ENCODE peak calls at places on chromosomes 6 and 20, in six cellular contexts. C is GM12878, B is WTC11, E is HepG2, P is K562, S is H1. A is an unnamed sample.

GRCh38 chr20:58711266-58712051 is 18.9 kb downstream of the NPEPL1 start:
- DNase-seq in C (no peak), B (no peak), E (no peak), P (no peak), S (peak; percentile 40), A (no peak)

GRCh38 chr6:129981598-129981997 is 36.8 kb upstream of the L3MBTL3 start:
- DNase-seq in C (no peak), B (no peak), E (no peak), P (no peak), S (no peak), A (peak; percentile 12)

GRCh38 chr6:107080036-107080435 is 35.3 kb downstream of the BEND3 start:
- DNase-seq in C (no peak), B (peak; percentile 47), E (peak; percentile 17), P (no peak), S (peak; percentile 66), A (peak; percentile 10)

GRCh38 chr6:43774776-43775583 is 5.0 kb downstream of the VEGFA start:
- DNase-seq in C (no peak), B (peak; percentile 85), E (peak; percentile 62), P (peak; percentile 89), S (peak; percentile 85), A (no peak)

GRCh38 chr20:50481741-50482140 is 28.4 kb upstream of the PTPN1 start:
- DNase-seq in C (no peak), B (no peak), E (no peak), P (no peak), S (no peak), A (no peak)

GRCh38 chr20:10280016-10280908 is 61.6 kb downstream of the SNAP25 start:
- DNase-seq in C (no peak), B (no peak), E (no peak), P (no peak), S (no peak), A (no peak)

GRCh38 chr6:40930555-40930954 is 108.5 kb downstream of the UNC5CL start:
- DNase-seq in C (no peak), B (no peak), E (no peak), P (peak; percentile 28), S (no peak), A (no peak)

GRCh38 chr6:142945446-142946180 is 637 bp upstream of the HIVEP2 start:
- DNase-seq in C (no peak), B (peak; percentile 68), E (no peak), P (peak; percentile 53), S (peak; percentile 75), A (no peak)

GRCh38 chr6:36371231-36371630 is 16.2 kb downstream of the ETV7 start:
- DNase-seq in C (no peak), B (no peak), E (no peak), P (no peak), S (no peak), A (no peak)

GRCh38 chr6:71124340-71124739 is 164.3 kb upstream of the OGFRL1 start:
- DNase-seq in C (no peak), B (no peak), E (no peak), P (no peak), S (no peak), A (no peak)

GRCh38 chr6:68339488-68339887 is 295.6 kb upstream of the ADGRB3 start:
- DNase-seq in C (no peak), B (no peak), E (no peak), P (no peak), S (no peak), A (no peak)

GRCh38 chr6:139940741-139941712 is 566.6 kb upstream of the CITED2 start:
- DNase-seq in C (peak; percentile 17), B (no peak), E (no peak), P (no peak), S (no peak), A (no peak)

GRCh38 chr20:9508696-9509178 is 5.7 kb upstream of the LAMP5 start:
- DNase-seq in C (no peak), B (peak; percentile 48), E (no peak), P (no peak), S (peak; percentile 65), A (no peak)

GRCh38 chr20:14609328-14610221 is 272.2 kb upstream of the FLRT3 start:
- DNase-seq in C (no peak), B (no peak), E (peak; percentile 73), P (no peak), S (no peak), A (no peak)

GRCh38 chr20:5654557-5654956 is 95.6 kb upstream of the SHLD1 start:
- DNase-seq in C (no peak), B (no peak), E (peak; percentile 93), P (no peak), S (no peak), A (no peak)

GRCh38 chr6:139895205-139895793 is 520.9 kb upstream of the CITED2 start:
- DNase-seq in C (no peak), B (no peak), E (no peak), P (no peak), S (no peak), A (no peak)

GRCh38 chr20:62245911-62246280 is 7.6 kb downstream of the OSBPL2 start:
- DNase-seq in C (no peak), B (no peak), E (no peak), P (no peak), S (no peak), A (no peak)

GRCh38 chr6:124470803-124471202 is 491.4 kb upstream of the RNF217 start:
- DNase-seq in C (no peak), B (no peak), E (no peak), P (no peak), S (no peak), A (no peak)

GRCh38 chr6:81995548-81996289 is 243.2 kb upstream of the TENT5A start:
- DNase-seq in C (no peak), B (no peak), E (no peak), P (no peak), S (no peak), A (no peak)

GRCh38 chr6:43575105-43575771 is 600 bp downstream of the XPO5 start:
- DNase-seq in C (no peak), B (peak; percentile 40), E (peak; percentile 40), P (peak; percentile 88), S (no peak), A (no peak)

GRCh38 chr20:2292711-2293110 is 3.1 kb upstream of the TGM3 start:
- DNase-seq in C (no peak), B (no peak), E (no peak), P (no peak), S (no peak), A (no peak)

GRCh38 chr6:151695181-151695580 is 112.3 kb upstream of the ESR1 start:
- DNase-seq in C (no peak), B (no peak), E (no peak), P (no peak), S (no peak), A (no peak)

GRCh38 chr6:60952500-60952899 is 1333.5 kb downstream of the KHDRBS2 start:
- DNase-seq in C (no peak), B (no peak), E (no peak), P (no peak), S (no peak), A (no peak)

GRCh38 chr6:3751730-3752537 is 421 bp upstream of the PXDC1 start:
- DNase-seq in C (no peak), B (peak; percentile 79), E (peak; percentile 87), P (peak; percentile 83), S (peak; percentile 82), A (peak; percentile 24)

GRCh38 chr6:148037496-148037895 is 305.1 kb upstream of the SASH1 start:
- DNase-seq in C (no peak), B (no peak), E (no peak), P (no peak), S (no peak), A (no peak)

GRCh38 chr6:4180653-4181255 is 45.4 kb upstream of the ECI2 start:
- DNase-seq in C (no peak), B (no peak), E (peak; percentile 36), P (peak; percentile 62), S (no peak), A (peak; percentile 67)

GRCh38 chr6:33320315-33321181 is 3.0 kb upstream of the ZBTB22 start:
- DNase-seq in C (no peak), B (no peak), E (no peak), P (no peak), S (no peak), A (no peak)
- TF ChIP-seq ATF3 in C (no peak), B (no peak), E (no peak), P (peak; percentile 96), S (no peak), A (no peak)

GRCh38 chr20:37393196-37393862 is 47.4 kb downstream of the SRC start:
- DNase-seq in C (no peak), B (peak; percentile 7), E (no peak), P (no peak), S (no peak), A (no peak)

GRCh38 chr20:37393863-37394542 is 48.1 kb downstream of the SRC start:
- DNase-seq in C (no peak), B (peak; percentile 12), E (no peak), P (no peak), S (no peak), A (no peak)

GRCh38 chr20:37390891-37391525 is 45.1 kb downstream of the SRC start:
- DNase-seq in C (no peak), B (no peak), E (peak; percentile 93), P (no peak), S (no peak), A (no peak)

GRCh38 chr20:37390503-37390890 is 44.6 kb downstream of the SRC start:
- DNase-seq in C (no peak), B (no peak), E (no peak), P (no peak), S (no peak), A (no peak)

GRCh38 chr20:37392441-37393195 is 46.7 kb downstream of the SRC start:
- DNase-seq in C (no peak), B (peak; percentile 50), E (peak; percentile 67), P (peak; percentile 52), S (no peak), A (no peak)
- TF ChIP-seq CTCF in C (peak; percentile 46), B (peak; percentile 23), E (peak; percentile 68), P (peak; percentile 60), S (peak; percentile 71), A (peak; percentile 65)

GRCh38 chr6:39666706-39667489 is 58.3 kb downstream of the KIF6 start:
- DNase-seq in C (no peak), B (no peak), E (no peak), P (no peak), S (no peak), A (no peak)

GRCh38 chr6:39670519-39670918 is 54.7 kb downstream of the KIF6 start:
- DNase-seq in C (no peak), B (no peak), E (no peak), P (no peak), S (no peak), A (no peak)

GRCh38 chr6:39665871-39666270 is 59.3 kb downstream of the KIF6 start:
- DNase-seq in C (no peak), B (no peak), E (no peak), P (no peak), S (no peak), A (no peak)

GRCh38 chr6:39669943-39670342 is 55.3 kb downstream of the KIF6 start:
- DNase-seq in C (no peak), B (no peak), E (no peak), P (no peak), S (no peak), A (no peak)

GRCh38 chr6:39669117-39669690 is 56.0 kb downstream of the KIF6 start:
- DNase-seq in C (no peak), B (no peak), E (peak; percentile 30), P (no peak), S (no peak), A (no peak)
- TF ChIP-seq ATF3 in C (no peak), B (no peak), E (no peak), P (no peak), S (no peak), A (no peak)

DNA sequence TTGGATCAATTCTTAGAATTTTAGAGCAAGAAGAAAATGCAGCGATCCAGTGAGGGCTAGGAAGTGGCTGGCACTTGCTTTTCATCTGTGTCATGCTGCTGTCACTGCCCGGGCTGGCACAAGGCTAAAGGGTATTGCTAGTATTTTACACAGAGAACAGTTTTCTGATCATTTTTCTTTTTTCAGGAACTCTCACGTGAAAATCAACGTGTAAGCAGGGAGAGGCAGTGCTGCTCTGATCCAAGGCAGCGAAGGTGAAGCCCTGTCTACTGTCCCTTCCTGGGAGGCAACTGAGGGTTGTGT is 38.4 kb upstream of the ARG1 start:
- DNase-seq in C (no peak), B (no peak), E (no peak), P (no peak), S (no peak), A (no peak)
- TF ChIP-seq CTCF in C (no peak), B (no peak), E (no peak), P (no peak), S (no peak), A (no peak)